ENCODE peak calls at places on chromosomes 6 and 20, in four cellular contexts. Y is ACHN, J is GM23248, M is neural crest cell. D is an unnamed sample.

GRCh38 chr6:21586760-21587181 is 6.8 kb upstream of the SOX4 start:
- DNase-seq in Y (no peak), M (no peak), J (no peak), D (no peak)

GRCh38 chr20:58308680-58309527 is 611 bp upstream of the RAB22A start:
- DNase-seq in Y (peak; percentile 32), M (peak; percentile 38), J (peak; percentile 52), D (peak; percentile 45)

GRCh38 chr20:63567382-63568169 is 6.5 kb downstream of the HELZ2 start:
- DNase-seq in Y (no peak), M (no peak), J (no peak), D (no peak)

GRCh38 chr6:31441368-31442267 is 38.2 kb downstream of the MICA start:
- DNase-seq in J (peak; percentile 87), M (peak; percentile 77), Y (peak; percentile 61), D (peak; percentile 47)

GRCh38 chr20:10902836-10903410 is 229.1 kb upstream of the JAG1 start:
- DNase-seq in M (no peak), Y (no peak), J (peak; percentile 42), D (no peak)

GRCh38 chr6:7204726-7205125 is 97.0 kb downstream of the RREB1 start:
- DNase-seq in J (peak; percentile 33), M (no peak), Y (peak; percentile 17), D (no peak)

GRCh38 chr20:44011251-44011940 is 96.7 kb downstream of the TOX2 start:
- DNase-seq in J (no peak), Y (no peak), M (no peak), D (no peak)

GRCh38 chr6:25309886-25310285 is 30.7 kb downstream of the CARMIL1 start:
- DNase-seq in Y (no peak), M (no peak), J (peak; percentile 68), D (peak; percentile 71)

D was measured in fibroblast of mammary gland.